ENCODE peak calls at places on chromosomes 11 and 22, in four cellular contexts. B is K562, Q is GM12878, W is suprapubic skin. R is an unnamed sample. For H3K4me1, the result is how much of the 10 kb centered on the place peaks cover.

GRCh38 chr22:37661160-37661924 is 2.8 kb downstream of the PDXP start:
- DNase-seq in B (no peak), Q (no peak), W (no peak), R (no peak)

GRCh38 chr22:25741692-25742626 is at the start of gene MYO18B:
- DNase-seq in B (peak), Q (no peak), W (no peak), R (no peak)

GRCh38 chr11:115084191-115084590 is 405.9 kb downstream of the NXPE2 start:
- DNase-seq in B (no peak), Q (no peak), W (no peak), R (no peak)

GRCh38 chr11:3888210-3888609 is 32.7 kb downstream of the STIM1 start:
- DNase-seq in B (no peak), Q (no peak), W (no peak), R (no peak)

GRCh38 chr11:113161671-113162589 is 152.5 kb upstream of the TTC12 start:
- DNase-seq in B (no peak), Q (no peak), W (no peak), R (no peak)

GRCh38 chr22:26461188-26461810 is 22.3 kb downstream of the HPS4 start:
- DNase-seq in B (peak), Q (no peak), W (no peak), R (no peak)

GRCh38 chr11:10328314-10329090 is 23.6 kb downstream of the ADM start:
- DNase-seq in B (no peak), Q (no peak), W (no peak), R (peak)

GRCh38 chr11:92527467-92527866 is 302.8 kb downstream of the FAT3 start:
- DNase-seq in B (no peak), Q (no peak), W (no peak), R (no peak)

GRCh38 chr22:46295277-46295971 is 1.2 kb upstream of the GTSE1 start:
- DNase-seq in B (no peak), Q (no peak), W (no peak), R (no peak)

DNA sequence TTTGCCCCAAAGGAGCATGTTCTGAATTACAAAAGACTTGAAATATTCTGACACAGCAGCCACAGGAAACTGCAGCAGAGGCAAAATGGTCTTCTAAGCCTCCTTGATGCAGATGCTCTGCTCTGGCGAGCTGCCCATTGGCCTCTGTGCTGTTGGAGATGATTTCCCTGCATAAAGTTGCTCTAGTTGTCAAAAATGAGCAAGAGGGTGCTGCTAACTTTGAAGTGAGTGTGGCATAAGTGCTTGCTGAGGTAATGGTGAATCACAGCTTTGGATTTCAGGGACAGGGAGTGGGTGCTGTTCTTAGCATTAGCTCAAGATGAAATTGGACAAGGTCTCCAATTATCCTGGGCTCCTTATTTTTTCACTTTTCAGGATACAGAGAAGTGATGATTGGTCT is 435.4 kb downstream of the TMEM135 start:
- DNase-seq in B (no peak), Q (no peak), W (no peak), R (peak)
- H3K27ac ChIP-seq in B (no peak), Q (no peak), W (no peak), R (no peak)

DNA sequence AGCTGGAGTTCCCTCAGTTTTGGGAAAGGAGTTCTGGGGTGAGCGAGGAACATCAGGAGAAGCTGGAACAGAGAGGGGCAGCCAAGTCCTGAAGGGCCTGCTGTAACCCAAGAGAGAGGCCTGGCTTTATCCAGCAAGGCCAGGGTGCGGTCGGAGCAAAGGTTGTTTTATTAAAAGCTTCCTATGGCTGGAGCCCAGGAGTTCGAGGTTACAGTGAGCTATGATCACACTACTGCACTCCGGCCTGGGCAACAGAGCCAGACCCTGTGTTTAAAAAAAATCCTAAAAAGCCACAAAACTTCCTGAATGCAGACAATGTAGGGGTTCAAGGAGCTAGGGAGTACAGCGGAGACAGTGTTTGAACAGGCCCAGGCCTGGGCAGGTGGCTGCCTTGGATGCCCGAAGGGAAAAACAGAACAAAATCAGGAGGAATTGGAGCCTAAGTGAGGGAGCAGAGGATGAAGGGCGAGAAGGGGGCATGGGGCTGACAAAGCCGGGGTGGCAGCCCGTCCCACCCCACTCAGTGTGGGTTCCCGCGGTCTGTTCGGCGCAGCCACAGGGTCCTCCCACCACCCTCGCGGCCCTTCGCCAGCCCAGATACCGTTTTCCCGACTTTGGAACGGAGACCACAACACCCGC is 22.1 kb upstream of the MALAT1 start:
- DNase-seq in B (no peak), Q (no peak), W (no peak), R (no peak)
- H3K4me1 ChIP-seq in B (under half), Q (under half), W (half or more), R (half or more)

DNA sequence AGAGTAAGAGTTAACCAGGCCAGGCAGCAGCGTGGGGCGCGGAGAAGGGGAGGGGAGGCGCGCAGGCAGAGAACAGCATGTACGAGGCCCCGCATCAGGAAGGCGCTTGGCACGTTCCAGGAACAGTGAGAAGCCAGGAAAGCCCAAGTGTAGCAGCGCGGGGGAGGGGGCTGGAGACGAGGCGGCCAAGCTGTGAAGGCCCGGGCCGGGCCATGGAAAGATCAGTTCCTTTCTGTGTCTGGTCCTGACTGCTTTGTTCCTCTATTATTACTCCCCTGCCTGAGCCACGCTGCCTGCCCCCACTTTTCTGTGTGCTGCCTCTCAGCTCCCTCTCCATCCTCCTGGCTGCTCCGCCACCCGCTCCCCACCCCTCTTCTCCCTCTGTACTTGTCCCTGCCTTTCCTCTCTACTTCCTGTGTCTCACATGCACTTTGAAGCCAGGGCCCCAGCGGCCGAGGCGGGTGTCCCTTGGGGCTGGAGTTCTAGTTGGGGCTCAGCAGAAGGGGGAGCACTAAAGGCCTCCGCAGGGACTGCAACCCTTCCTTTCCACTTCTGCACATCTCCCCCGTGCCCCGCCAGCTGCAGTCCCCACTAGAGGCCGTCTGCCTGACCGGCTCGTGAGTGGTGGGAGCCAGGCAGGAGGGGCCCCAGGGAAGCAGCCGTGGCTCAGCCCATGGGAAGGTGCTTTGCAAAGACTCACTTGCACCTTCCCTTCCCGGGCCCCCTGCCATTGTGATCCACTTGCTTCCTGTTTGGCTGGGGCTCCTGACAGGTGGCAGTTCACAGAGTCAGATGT is 63.7 kb downstream of the PRDM11 start:
- DNase-seq in B (no peak), Q (no peak), W (peak), R (peak)
- TF ChIP-seq EP300 in B (no peak), Q (no peak), W (peak), R (peak)

DNA sequence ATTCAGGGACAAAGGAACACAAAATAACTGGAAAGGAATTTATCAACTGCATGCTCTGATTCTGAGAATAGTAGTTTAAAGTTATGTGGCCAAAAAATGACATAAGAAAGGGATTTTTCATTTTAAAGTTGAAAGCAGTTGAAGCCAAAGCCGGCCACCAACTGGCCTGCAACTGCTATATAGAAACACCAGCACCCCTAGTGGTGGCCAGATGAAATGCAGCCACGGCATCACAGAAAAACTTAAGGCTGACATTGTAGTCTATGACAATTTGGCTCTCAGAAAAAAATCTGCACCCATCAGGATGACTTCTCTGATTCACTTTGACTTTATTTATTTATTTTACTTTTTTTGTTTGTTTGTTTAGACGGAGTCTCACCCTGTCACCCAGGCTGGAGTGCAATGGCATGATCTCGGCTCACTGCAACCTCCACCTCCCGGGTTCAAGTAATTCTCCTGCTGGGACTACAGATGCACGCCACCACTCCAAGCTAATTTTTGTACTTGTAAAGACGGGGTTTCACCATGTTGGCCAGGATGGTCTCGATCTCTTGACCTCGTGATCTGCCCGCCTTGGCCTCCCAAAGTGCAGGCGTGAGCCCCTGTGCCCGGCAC is 59.2 kb downstream of the SLC35F2 start:
- DNase-seq in B (peak), Q (peak), W (peak), R (no peak)
- H3K27ac ChIP-seq in B (no peak), Q (no peak), W (no peak), R (no peak)

GRCh38 chr11:1310772-1311468 is 1.5 kb upstream of the TOLLIP start:
- DNase-seq in B (no peak), Q (no peak), W (peak), R (no peak)
- H3K4me1 ChIP-seq in B (under half), Q (under half), W (under half), R (under half)

GRCh38 chr11:66593650-66594049 is 665 bp downstream of the CCS start:
- DNase-seq in B (no peak), Q (no peak), W (no peak), R (no peak)
- TF ChIP-seq EP300 in B (no peak), Q (no peak), W (no peak), R (no peak)

GRCh38 chr11:108278954-108279353 is 56.1 kb downstream of the ATM start:
- DNase-seq in B (no peak), Q (no peak), W (no peak), R (no peak)

GRCh38 chr11:108278546-108278945 is 55.7 kb downstream of the ATM start:
- DNase-seq in B (no peak), Q (no peak), W (no peak), R (no peak)
- H3K27ac ChIP-seq in B (no peak), Q (no peak), W (no peak), R (peak)

GRCh38 chr11:118878187-118878586 is 5.5 kb upstream of the CXCR5 start:
- DNase-seq in B (no peak), Q (no peak), W (no peak), R (no peak)
- H3K4me1 ChIP-seq in B (under half), Q (under half), W (under half), R (under half)

DNA sequence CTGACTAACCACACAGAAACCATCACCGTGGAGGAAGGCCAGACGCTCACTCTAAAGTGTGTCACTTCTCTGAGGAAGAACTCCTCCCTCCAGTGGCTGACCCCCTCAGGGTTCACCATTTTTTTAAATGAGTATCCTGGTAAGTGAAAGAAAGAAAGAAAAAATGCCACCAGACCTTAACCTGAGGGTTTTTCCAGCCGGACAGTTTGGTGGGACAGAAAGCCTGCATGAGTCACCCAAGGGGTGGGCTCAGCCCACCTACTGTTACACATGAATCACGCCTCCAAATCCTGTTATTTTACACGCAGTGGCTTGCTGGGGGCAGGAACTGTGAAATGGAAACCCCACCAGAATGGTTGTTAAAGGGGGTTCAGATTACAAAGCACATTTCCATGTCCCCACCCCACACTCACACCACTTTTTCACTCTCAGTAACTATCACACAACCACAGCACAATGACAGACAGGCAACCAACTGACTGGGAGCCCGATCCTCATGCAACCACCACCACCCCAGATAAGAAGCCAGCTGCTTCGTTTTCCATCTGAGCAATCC is 11.9 kb downstream of the CRTAM start:
- DNase-seq in B (no peak), Q (no peak), W (no peak), R (peak)
- TF ChIP-seq EP300 in B (no peak), Q (peak), W (no peak), R (no peak)